ENCODE peak calls at places on chromosome 5, in seven cellular contexts. A, B, E, G, X, U and V are unnamed samples.

GRCh38 chr5:170503970-170504525 is at the start of gene KCNIP1:
- DNase-seq in X (peak), E (peak), A (no peak), G (peak), U (peak), B (peak), V (peak)

GRCh38 chr5:72363146-72363802 is 43.1 kb downstream of the PTCD2 start:
- DNase-seq in G (no peak), U (peak), B (no peak), E (peak), X (peak), A (peak), V (peak)

GRCh38 chr5:145856285-145856818 is 16.5 kb downstream of the GRXCR2 start:
- DNase-seq in X (peak), B (peak), U (peak), G (peak), A (peak), E (peak), V (peak)

GRCh38 chr5:139651863-139652787 is 4.0 kb downstream of the CXXC5 start:
- DNase-seq in U (peak), A (peak), X (peak), G (peak), B (peak), E (no peak), V (peak)

GRCh38 chr5:72658161-72658560 is 151.0 kb upstream of the ZNF366 start:
- DNase-seq in A (no peak), U (no peak), B (no peak), G (no peak), E (no peak), X (peak), V (no peak)

GRCh38 chr5:118919016-118919415 is 69.3 kb downstream of the DTWD2 start:
- DNase-seq in B (no peak), U (peak), G (no peak), E (peak), A (peak), X (no peak), V (no peak)

GRCh38 chr5:139565411-139566305 is 4.5 kb downstream of the UBE2D2 start:
- DNase-seq in X (no peak), E (no peak), A (peak), G (no peak), B (no peak), U (peak), V (no peak)

GRCh38 chr5:72106922-72107873 is at the start of gene MAP1B:
- DNase-seq in G (peak), A (peak), X (peak), U (peak), B (peak), E (peak), V (peak)

GRCh38 chr5:5542654-5543053 is 120.2 kb downstream of the ICE1 start:
- DNase-seq in G (no peak), E (peak), A (no peak), X (no peak), U (no peak), B (no peak), V (no peak)

GRCh38 chr5:94433393-94434149 is 184.8 kb downstream of the KIAA0825 start:
- DNase-seq in E (peak), X (peak), A (peak), U (peak), G (no peak), B (no peak), V (no peak)

GRCh38 chr5:64628901-64629300 is 61.4 kb upstream of the SHISAL2B start:
- DNase-seq in B (no peak), U (no peak), E (no peak), G (no peak), X (no peak), A (peak), V (no peak)

GRCh38 chr5:59496524-59497134 is 396.9 kb downstream of the PDE4D start:
- DNase-seq in U (no peak), B (no peak), G (peak), X (peak), A (peak), E (peak), V (peak)

GRCh38 chr5:1204693-1205242 is 3.4 kb downstream of the SLC6A19 start:
- DNase-seq in E (peak), G (no peak), U (peak), A (peak), B (peak), X (peak), V (peak)

GRCh38 chr5:31237159-31237558 is 43.7 kb downstream of the CDH6 start:
- DNase-seq in B (no peak), A (peak), E (peak), G (no peak), X (peak), U (no peak), V (no peak)

GRCh38 chr5:160774006-160774405 is 78.0 kb downstream of the ATP10B start:
- DNase-seq in E (no peak), A (no peak), B (no peak), G (no peak), X (no peak), U (no peak), V (no peak)

GRCh38 chr5:172463031-172463430 is 8.7 kb upstream of the SH3PXD2B start:
- DNase-seq in X (no peak), B (no peak), U (no peak), A (no peak), G (no peak), E (no peak), V (no peak)

GRCh38 chr5:122093415-122093814 is 15.4 kb upstream of the LOX start:
- DNase-seq in A (peak), U (peak), X (peak), B (no peak), G (no peak), E (no peak), V (no peak)

GRCh38 chr5:97125125-97125683 is 17.2 kb downstream of the LIX1 start:
- DNase-seq in X (no peak), B (no peak), G (no peak), E (peak), U (no peak), A (no peak), V (no peak)

GRCh38 chr5:1462358-1462757 is 17.1 kb upstream of the SLC6A3 start:
- DNase-seq in A (no peak), E (peak), U (no peak), G (no peak), B (no peak), X (peak), V (no peak)

GRCh38 chr5:113489299-113489698 is 1.0 kb upstream of the MCC start:
- DNase-seq in A (peak), U (peak), E (no peak), G (no peak), B (no peak), X (peak), V (no peak)

GRCh38 chr5:103919526-103919925 is 356.9 kb upstream of the NUDT12 start:
- DNase-seq in X (no peak), E (no peak), A (no peak), U (no peak), B (no peak), G (no peak), V (no peak)

GRCh38 chr5:69331528-69332445 is 814 bp downstream of the CCDC125 start:
- DNase-seq in G (peak), A (no peak), U (no peak), X (peak), B (no peak), E (no peak), V (no peak)

GRCh38 chr5:82387041-82387818 is 109.1 kb upstream of the RPS23 start:
- DNase-seq in B (no peak), A (peak), G (no peak), X (no peak), E (peak), U (peak), V (no peak)

GRCh38 chr5:155897761-155898160 is 429.2 kb upstream of the SGCD start:
- DNase-seq in G (no peak), A (no peak), U (no peak), X (no peak), E (no peak), B (no peak), V (no peak)

GRCh38 chr5:158039911-158040347 is 181.0 kb upstream of the CLINT1 start:
- DNase-seq in E (no peak), U (no peak), G (no peak), X (no peak), B (no peak), A (no peak), V (no peak)

GRCh38 chr5:179870403-179870903 is 11.8 kb upstream of the MRNIP start:
- DNase-seq in G (peak), A (peak), B (no peak), E (peak), X (peak), U (peak), V (peak)

GRCh38 chr5:158590936-158591863 is 508.5 kb downstream of the EBF1 start:
- DNase-seq in X (peak), U (peak), E (peak), A (no peak), G (peak), B (peak), V (peak)

GRCh38 chr5:3417376-3417943 is 178.2 kb upstream of the IRX1 start:
- DNase-seq in U (no peak), E (peak), X (no peak), A (no peak), G (peak), B (no peak), V (peak)

GRCh38 chr5:71954329-71954728 is 152.9 kb upstream of the MAP1B start:
- DNase-seq in U (no peak), A (no peak), X (no peak), B (no peak), G (no peak), E (no peak), V (no peak)

GRCh38 chr5:149392718-149393117 is 13.6 kb upstream of the IL17B start:
- DNase-seq in X (peak), E (no peak), U (peak), G (no peak), B (no peak), A (peak), V (no peak)

GRCh38 chr5:176172246-176172645 is 66.0 kb upstream of the SIMC1 start:
- DNase-seq in X (no peak), A (no peak), G (no peak), U (no peak), B (no peak), E (peak), V (no peak)

GRCh38 chr5:30981576-30981975 is 211.9 kb upstream of the CDH6 start:
- DNase-seq in B (no peak), U (no peak), E (no peak), A (peak), G (no peak), X (no peak), V (no peak)

GRCh38 chr5:140339636-140340035 is 6.8 kb downstream of the HBEGF start:
- DNase-seq in X (no peak), B (no peak), A (no peak), G (no peak), E (no peak), U (no peak), V (no peak)

GRCh38 chr5:88847410-88847809 is 35.6 kb downstream of the MEF2C start:
- DNase-seq in B (no peak), E (no peak), X (no peak), U (no peak), G (no peak), A (no peak), V (no peak)

GRCh38 chr5:163407034-163407652 is 30.3 kb upstream of the CCNG1 start:
- DNase-seq in X (no peak), E (peak), B (no peak), A (no peak), G (no peak), U (peak), V (no peak)

GRCh38 chr5:141960449-141961323 is 2.7 kb upstream of the PCDH12 start:
- DNase-seq in E (peak), A (peak), X (peak), G (peak), U (peak), B (peak), V (peak)
- H2BK5ac ChIP-seq in E (no peak), A (no peak), X (no peak), G (peak), U (no peak), B (no peak), V (no peak)

DNA sequence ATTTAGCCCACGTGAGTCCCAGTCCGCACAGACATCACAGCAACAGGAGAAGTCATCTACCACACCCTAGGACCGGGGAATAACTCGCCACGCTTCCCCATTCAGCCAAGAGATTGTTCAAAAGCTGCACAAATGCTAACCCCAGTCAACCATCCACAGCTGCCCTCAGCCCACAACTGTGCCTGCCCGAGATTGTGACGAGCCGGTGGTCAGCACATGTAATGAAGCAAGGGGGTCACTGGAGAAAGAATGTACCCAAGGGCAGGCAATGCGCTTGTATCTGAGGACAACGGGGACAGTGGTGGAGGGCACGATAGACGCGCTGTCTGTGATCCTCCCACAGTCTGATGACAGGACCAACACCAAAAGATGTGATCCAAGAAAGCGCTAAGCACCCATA is 67.8 kb downstream of the COL23A1 start:
- DNase-seq in U (no peak), E (no peak), B (no peak), A (no peak), G (no peak), X (no peak), V (no peak)
- H2AK5ac ChIP-seq in U (no peak), E (no peak), B (no peak), A (no peak), G (no peak), X (no peak), V (no peak)

GRCh38 chr5:43728581-43728980 is 125.6 kb downstream of the NNT start:
- DNase-seq in A (no peak), B (no peak), G (no peak), U (no peak), E (no peak), X (no peak), V (no peak)
- H2BK5ac ChIP-seq in A (no peak), B (no peak), G (no peak), U (no peak), E (no peak), X (no peak), V (no peak)

DNA sequence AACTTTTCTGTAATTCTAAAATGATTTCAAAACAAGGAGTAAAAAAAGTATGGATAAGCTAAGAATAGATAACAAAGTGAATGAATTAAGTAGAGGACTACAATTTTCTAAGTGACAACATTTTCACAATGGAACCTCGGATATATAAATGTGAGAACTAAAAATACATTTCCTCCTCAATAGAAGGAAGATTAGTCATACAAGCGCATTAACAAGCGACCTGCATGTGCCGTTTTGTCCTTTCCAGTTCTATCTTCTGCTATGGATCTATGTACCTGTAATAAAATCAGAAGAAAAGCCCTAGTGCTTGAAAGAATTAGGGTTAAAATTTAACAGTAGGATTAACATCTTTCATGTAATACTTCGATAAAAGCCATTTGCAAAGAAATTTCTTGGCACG is 216.4 kb upstream of the EFNA5 start:
- DNase-seq in X (no peak), A (no peak), B (no peak), E (no peak), U (no peak), G (no peak), V (no peak)
- H2AK5ac ChIP-seq in X (no peak), A (no peak), B (no peak), E (no peak), U (no peak), G (no peak), V (no peak)

GRCh38 chr5:133544346-133544745 is 68.0 kb downstream of the FSTL4 start:
- DNase-seq in A (no peak), B (no peak), G (no peak), E (no peak), X (no peak), U (no peak), V (no peak)
- H2BK5ac ChIP-seq in A (no peak), B (no peak), G (no peak), E (no peak), X (no peak), U (no peak), V (no peak)

GRCh38 chr5:128318691-128319090 is 219.4 kb downstream of the FBN2 start:
- DNase-seq in B (no peak), E (no peak), X (no peak), U (no peak), G (no peak), A (no peak), V (no peak)

GRCh38 chr5:128315671-128316070 is 222.4 kb downstream of the FBN2 start:
- DNase-seq in E (no peak), X (peak), G (no peak), U (no peak), A (no peak), B (no peak), V (no peak)
- H2AK5ac ChIP-seq in E (no peak), X (no peak), G (no peak), U (no peak), A (no peak), B (no peak), V (no peak)

GRCh38 chr5:37110128-37110527 is 139.0 kb downstream of the CPLANE1 start:
- DNase-seq in B (no peak), E (no peak), U (no peak), A (no peak), X (no peak), G (no peak), V (no peak)
- H2BK5ac ChIP-seq in B (no peak), E (no peak), U (no peak), A (no peak), X (no peak), G (no peak), V (no peak)

GRCh38 chr5:115377468-115378217 is 81.2 kb upstream of the CCDC112 start:
- DNase-seq in E (no peak), X (peak), B (no peak), U (peak), G (no peak), A (peak), V (no peak)
- H2AK5ac ChIP-seq in E (no peak), X (no peak), B (no peak), U (no peak), G (no peak), A (peak), V (no peak)

DNA sequence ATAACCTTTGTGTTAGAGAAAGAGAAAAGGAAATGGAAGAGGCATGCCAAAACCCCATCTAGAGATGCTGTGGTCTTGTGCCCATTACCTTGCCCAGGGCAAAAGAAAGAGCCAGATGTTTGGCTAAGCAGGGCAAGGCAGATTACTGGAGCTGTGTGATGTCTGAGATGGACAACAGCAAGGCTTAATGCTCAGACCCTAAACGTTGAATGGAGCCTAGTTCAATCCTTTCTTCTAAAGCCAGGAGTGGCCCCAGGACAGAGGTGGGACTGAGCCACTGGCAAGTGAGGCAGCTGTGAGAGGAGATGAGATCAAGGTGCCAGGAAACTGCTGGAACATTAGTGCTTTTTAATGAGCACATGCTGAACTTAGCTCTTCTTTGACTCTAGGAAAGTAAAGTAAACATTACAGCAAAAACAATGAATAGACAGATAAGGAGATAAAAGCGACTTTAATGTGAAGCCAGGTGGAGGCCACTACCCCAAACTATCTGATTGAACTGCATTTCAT is 143.0 kb upstream of the EGFLAM start:
- DNase-seq in X (no peak), B (no peak), A (no peak), G (no peak), E (no peak), U (no peak), V (no peak)
- H2BK5ac ChIP-seq in X (no peak), B (no peak), A (no peak), G (no peak), E (no peak), U (no peak), V (no peak)